ENCODE peak calls at places on chromosome 2, in nine cellular contexts. Y, E, F, C, D, X, P, W and M are unnamed samples.

GRCh38 chr2:41489638-41490037 is 558.2 kb upstream of the PKDCC start:
- DNase-seq in E (no peak), F (no peak), D (no peak), X (no peak), W (no peak), C (no peak), P (no peak), Y (no peak), M (no peak)

GRCh38 chr2:146665801-146666200 is 1179.0 kb upstream of the ACVR2A start:
- DNase-seq in P (no peak), D (no peak), W (no peak), E (no peak), C (no peak), Y (no peak), X (no peak), F (no peak), M (no peak)

GRCh38 chr2:145287686-145288085 is 767.8 kb upstream of the ZEB2 start:
- DNase-seq in W (no peak), P (no peak), Y (no peak), D (no peak), X (no peak), E (no peak), F (no peak), C (no peak), M (no peak)

GRCh38 chr2:15448242-15448839 is 112.8 kb downstream of the NBAS start:
- DNase-seq in F (no peak), D (no peak), P (no peak), E (no peak), W (no peak), X (no peak), C (no peak), Y (no peak), M (no peak)

GRCh38 chr2:98087447-98088065 is 589 bp downstream of the VWA3B start:
- DNase-seq in C (no peak), Y (no peak), E (no peak), W (no peak), F (no peak), P (peak; percentile 3), X (no peak), D (no peak), M (no peak)

GRCh38 chr2:36464006-36464721 is 108.6 kb downstream of the CRIM1 start:
- DNase-seq in E (no peak), W (no peak), P (no peak), D (no peak), C (no peak), Y (no peak), X (no peak), F (no peak), M (no peak)

GRCh38 chr2:72973566-72974435 is 56.5 kb downstream of the EMX1 start:
- DNase-seq in F (peak; percentile 9), D (peak; percentile 59), Y (peak; percentile 8), E (peak; percentile 75), X (no peak), W (peak; percentile 57), P (peak; percentile 47), C (peak; percentile 53), M (peak; percentile 77)

GRCh38 chr2:3974765-3975164 is 271.4 kb downstream of the DCDC2C start:
- DNase-seq in Y (no peak), P (no peak), C (no peak), E (no peak), X (no peak), W (no peak), D (no peak), F (no peak), M (no peak)

GRCh38 chr2:22842209-22842608 is 542.8 kb upstream of the KLHL29 start:
- DNase-seq in C (no peak), P (no peak), F (no peak), X (no peak), E (no peak), Y (no peak), D (no peak), W (no peak), M (no peak)

GRCh38 chr2:239006886-239007285 is 159.0 kb downstream of the TWIST2 start:
- DNase-seq in Y (no peak), E (no peak), D (no peak), X (no peak), W (no peak), P (peak; percentile 48), C (no peak), F (no peak), M (peak; percentile 19)

GRCh38 chr2:236507393-236508085 is 62.1 kb upstream of the ACKR3 start:
- DNase-seq in C (peak; percentile 58), Y (peak; percentile 27), F (no peak), X (peak; percentile 43), D (peak; percentile 69), E (peak; percentile 76), P (no peak), W (no peak), M (no peak)

GRCh38 chr2:165876712-165877111 is 76.9 kb downstream of the TTC21B start:
- DNase-seq in E (no peak), W (no peak), F (no peak), Y (no peak), C (no peak), X (no peak), P (no peak), D (no peak), M (peak; percentile 37)

GRCh38 chr2:22694300-22694699 is 690.7 kb upstream of the KLHL29 start:
- DNase-seq in F (no peak), W (no peak), X (no peak), P (no peak), Y (no peak), D (no peak), E (no peak), C (no peak), M (no peak)

GRCh38 chr2:102065675-102066252 is 74.0 kb downstream of the IL1R2 start:
- DNase-seq in E (peak; percentile 82), Y (no peak), F (no peak), W (no peak), C (no peak), P (peak; percentile 96), X (peak; percentile 71), D (peak; percentile 32), M (no peak)

GRCh38 chr2:240561325-240561971 is 1.3 kb downstream of the DUSP28 start:
- DNase-seq in E (peak; percentile 76), F (peak; percentile 64), P (peak; percentile 76), W (peak; percentile 0), D (no peak), Y (no peak), C (peak; percentile 53), X (no peak), M (no peak)

GRCh38 chr2:74499269-74499939 is at the start of gene LBX2:
- DNase-seq in E (no peak), Y (no peak), X (no peak), D (peak; percentile 66), F (peak; percentile 24), C (peak; percentile 43), W (peak; percentile 66), P (no peak), M (no peak)

GRCh38 chr2:162243305-162243693 is at the start of gene FAP:
- DNase-seq in C (no peak), Y (no peak), W (no peak), D (no peak), X (no peak), F (no peak), E (no peak), P (peak; percentile 96), M (no peak)

GRCh38 chr2:214451516-214451915 is 40.7 kb downstream of the VWC2L start:
- DNase-seq in W (no peak), E (no peak), P (no peak), C (no peak), Y (no peak), X (no peak), F (no peak), D (no peak), M (no peak)

GRCh38 chr2:68710756-68711155 is 23.9 kb upstream of the ARHGAP25 start:
- DNase-seq in X (no peak), P (no peak), C (no peak), W (no peak), Y (no peak), E (no peak), D (no peak), F (no peak), M (no peak)

GRCh38 chr2:117646872-117647271 is 167.6 kb upstream of the DDX18 start:
- DNase-seq in D (no peak), Y (no peak), E (no peak), F (no peak), C (no peak), X (no peak), P (no peak), W (no peak), M (no peak)

GRCh38 chr2:10091182-10091932 is 11.1 kb upstream of the CYS1 start:
- DNase-seq in W (peak; percentile 54), F (no peak), Y (no peak), D (peak; percentile 27), E (no peak), C (peak; percentile 34), P (no peak), X (no peak), M (no peak)

GRCh38 chr2:8999047-8999446 is 4.4 kb downstream of the MBOAT2 start:
- DNase-seq in F (no peak), X (no peak), P (no peak), C (no peak), D (no peak), Y (no peak), W (no peak), E (no peak), M (peak; percentile 44)

GRCh38 chr2:79219383-79219988 is 59.9 kb upstream of the REG3A start:
- DNase-seq in X (peak; percentile 26), F (peak; percentile 20), D (peak; percentile 37), Y (no peak), P (peak; percentile 24), E (peak; percentile 76), W (peak; percentile 69), C (peak; percentile 53), M (peak; percentile 63)

GRCh38 chr2:30629866-30630265 is 177.4 kb downstream of the CAPN13 start:
- DNase-seq in X (peak; percentile 44), E (no peak), F (no peak), W (no peak), D (no peak), Y (no peak), P (peak; percentile 47), C (no peak), M (no peak)